ENCODE peak calls at places on chromosomes 5 and 9, in nine cellular contexts. J, D, H, B, U, Q, M, E and O are unnamed samples.

GRCh38 chr5:55665065-55665464 is 47.1 kb downstream of the SLC38A9 start:
- DNase-seq in J (no peak), D (no peak), H (peak), B (no peak), U (no peak), Q (no peak), M (peak), E (no peak), O (peak)

GRCh38 chr5:31559942-31560341 is 27.8 kb downstream of the C5orf22 start:
- DNase-seq in J (no peak), D (no peak), H (no peak), B (no peak), U (no peak), Q (no peak), M (no peak), E (no peak), O (no peak)

GRCh38 chr5:112005533-112005926 is 248.5 kb upstream of the NREP start:
- DNase-seq in J (no peak), D (no peak), H (no peak), B (no peak), U (no peak), Q (peak), M (peak), E (no peak), O (no peak)

GRCh38 chr5:158451983-158452710 is 593.2 kb upstream of the CLINT1 start:
- DNase-seq in J (no peak), D (no peak), H (peak), B (no peak), U (no peak), Q (no peak), M (no peak), E (no peak), O (no peak)

GRCh38 chr9:102072061-102072764 is 333.8 kb upstream of the GRIN3A start:
- DNase-seq in J (no peak), D (no peak), H (no peak), B (no peak), U (no peak), Q (no peak), M (no peak), E (no peak), O (no peak)

GRCh38 chr5:31860726-31861432 is 221.9 kb downstream of the PDZD2 start:
- DNase-seq in J (no peak), D (no peak), H (no peak), B (no peak), U (no peak), Q (no peak), M (no peak), E (no peak), O (no peak)

GRCh38 chr9:134775552-134775951 is 105.1 kb upstream of the FCN2 start:
- DNase-seq in J (no peak), D (no peak), H (no peak), B (no peak), U (peak), Q (peak), M (peak), E (no peak), O (no peak)

GRCh38 chr9:36970007-36970888 is 63.8 kb downstream of the PAX5 start:
- DNase-seq in J (no peak), D (no peak), H (no peak), B (no peak), U (no peak), Q (no peak), M (no peak), E (no peak), O (no peak)

GRCh38 chr5:143496928-143497327 is 93.4 kb upstream of the NR3C1 start:
- DNase-seq in J (no peak), D (no peak), H (no peak), B (no peak), U (no peak), Q (no peak), M (no peak), E (no peak), O (no peak)

GRCh38 chr5:2699231-2699630 is 52.2 kb downstream of the IRX2 start:
- DNase-seq in J (no peak), D (no peak), H (no peak), B (no peak), U (no peak), Q (no peak), M (no peak), E (no peak), O (no peak)

GRCh38 chr9:88826651-88827245 is 164.5 kb upstream of the S1PR3 start:
- DNase-seq in J (no peak), D (no peak), H (no peak), B (no peak), U (no peak), Q (peak), M (peak), E (no peak), O (no peak)

GRCh38 chr5:170169996-170170395 is 62.8 kb upstream of the C5orf58 start:
- DNase-seq in J (no peak), D (no peak), H (no peak), B (no peak), U (no peak), Q (no peak), M (no peak), E (no peak), O (no peak)

GRCh38 chr9:38337706-38338264 is 54.7 kb upstream of the ALDH1B1 start:
- DNase-seq in J (no peak), D (no peak), H (no peak), B (no peak), U (no peak), Q (no peak), M (no peak), E (no peak), O (no peak)

GRCh38 chr9:120971938-120972337 is 45.3 kb upstream of the TRAF1 start:
- DNase-seq in J (no peak), D (no peak), H (no peak), B (no peak), U (no peak), Q (no peak), M (no peak), E (no peak), O (no peak)

GRCh38 chr9:38018230-38018963 is 50.6 kb downstream of the SHB start:
- DNase-seq in J (no peak), D (no peak), H (no peak), B (no peak), U (no peak), Q (no peak), M (no peak), E (no peak), O (no peak)

GRCh38 chr9:84140535-84141101 is 160.0 kb downstream of the RMI1 start:
- DNase-seq in J (no peak), D (peak), H (no peak), B (no peak), U (no peak), Q (peak), M (peak), E (peak), O (no peak)

GRCh38 chr9:113143432-113144227 is 7.2 kb upstream of the SLC31A2 start:
- DNase-seq in J (no peak), D (no peak), H (no peak), B (no peak), U (no peak), Q (no peak), M (no peak), E (no peak), O (no peak)

GRCh38 chr9:97431549-97432143 is 19.8 kb downstream of the TDRD7 start:
- DNase-seq in J (no peak), D (no peak), H (no peak), B (no peak), U (no peak), Q (no peak), M (no peak), E (no peak), O (no peak)

GRCh38 chr5:177309351-177310191 is 2.1 kb downstream of the MXD3 start:
- DNase-seq in J (peak), D (no peak), H (no peak), B (no peak), U (no peak), Q (peak), M (peak), E (peak), O (peak)

GRCh38 chr9:91154686-91155085 is 207.0 kb downstream of the AUH start:
- DNase-seq in J (no peak), D (no peak), H (no peak), B (no peak), U (no peak), Q (no peak), M (no peak), E (no peak), O (no peak)

GRCh38 chr9:94173632-94174031 is 85.5 kb upstream of the ZNF169 start:
- DNase-seq in J (no peak), D (no peak), H (no peak), B (no peak), U (no peak), Q (no peak), M (no peak), E (peak), O (no peak)

GRCh38 chr9:5562806-5563416 is 52.6 kb downstream of the PDCD1LG2 start:
- DNase-seq in J (no peak), D (no peak), H (no peak), B (no peak), U (no peak), Q (no peak), M (no peak), E (no peak), O (no peak)

GRCh38 chr5:16889972-16890519 is 46.0 kb downstream of the MYO10 start:
- DNase-seq in J (no peak), D (no peak), H (no peak), B (no peak), U (no peak), Q (peak), M (peak), E (no peak), O (no peak)

GRCh38 chr5:474826-475661 is 32.1 kb downstream of the EXOC3 start:
- DNase-seq in J (no peak), D (peak), H (no peak), B (peak), U (no peak), Q (no peak), M (peak), E (peak), O (peak)

GRCh38 chr5:14417232-14417730 is 164.3 kb upstream of the OTULINL start:
- DNase-seq in J (no peak), D (no peak), H (no peak), B (no peak), U (no peak), Q (peak), M (peak), E (no peak), O (no peak)

GRCh38 chr5:40432836-40433235 is 246.9 kb upstream of the PTGER4 start:
- DNase-seq in J (no peak), D (no peak), H (no peak), B (no peak), U (no peak), Q (no peak), M (no peak), E (no peak), O (no peak)

GRCh38 chr5:131634666-131634995 is 398 bp downstream of the RAPGEF6 start:
- DNase-seq in J (peak), D (peak), H (peak), B (peak), U (no peak), Q (peak), M (no peak), E (no peak), O (peak)

GRCh38 chr5:96091874-96092273 is 130.2 kb upstream of the ELL2 start:
- DNase-seq in J (no peak), D (no peak), H (no peak), B (no peak), U (no peak), Q (no peak), M (no peak), E (no peak), O (no peak)

GRCh38 chr9:82037126-82037525 is 48.6 kb downstream of the SPATA31D1 start:
- DNase-seq in J (no peak), D (no peak), H (no peak), B (no peak), U (no peak), Q (peak), M (no peak), E (no peak), O (no peak)

GRCh38 chr9:21958833-21959232 is 35.4 kb downstream of the CDKN2A start:
- DNase-seq in J (no peak), D (no peak), H (no peak), B (no peak), U (no peak), Q (no peak), M (no peak), E (no peak), O (no peak)
- H3K4me3 ChIP-seq in J (no peak), D (no peak), H (no peak), B (no peak), U (no peak), Q (no peak), M (no peak), E (no peak), O (no peak)

DNA sequence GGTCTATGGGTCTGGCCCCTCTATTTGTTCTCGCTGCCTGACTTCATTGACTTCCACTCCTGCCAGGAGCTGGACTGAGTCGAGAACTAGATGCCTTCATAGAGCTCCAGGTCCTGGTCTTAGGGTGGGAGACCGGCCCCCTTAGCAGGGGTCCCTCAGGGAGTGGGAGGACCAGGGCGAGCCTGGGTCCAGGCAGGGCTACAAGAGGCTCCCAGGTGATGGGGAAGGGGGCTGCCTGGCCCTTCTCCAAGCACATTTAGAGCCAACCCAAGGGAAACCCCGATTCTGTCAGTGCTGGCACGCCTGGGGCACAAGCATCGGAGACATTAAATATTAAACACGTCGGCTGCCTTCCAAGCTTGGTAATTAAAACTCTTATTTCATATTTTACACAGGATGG is 23.7 kb upstream of the ZBTB43 start:
- DNase-seq in J (no peak), D (no peak), H (no peak), B (no peak), U (no peak), Q (no peak), M (no peak), E (no peak), O (no peak)
- H3K4me3 ChIP-seq in J (no peak), D (no peak), H (peak), B (no peak), U (no peak), Q (no peak), M (no peak), E (no peak), O (no peak)

GRCh38 chr9:130241198-130241535 is 24.4 kb upstream of the HMCN2 start:
- DNase-seq in J (no peak), D (no peak), H (no peak), B (no peak), U (no peak), Q (no peak), M (no peak), E (no peak), O (no peak)

GRCh38 chr9:130240410-130241197 is 25.0 kb upstream of the HMCN2 start:
- DNase-seq in J (peak), D (no peak), H (no peak), B (no peak), U (no peak), Q (peak), M (peak), E (no peak), O (peak)

GRCh38 chr9:130243882-130244170 is 21.7 kb upstream of the HMCN2 start:
- DNase-seq in J (no peak), D (no peak), H (no peak), B (no peak), U (no peak), Q (no peak), M (no peak), E (no peak), O (no peak)

GRCh38 chr9:130243015-130243881 is 22.3 kb upstream of the HMCN2 start:
- DNase-seq in J (peak), D (no peak), H (peak), B (no peak), U (no peak), Q (peak), M (peak), E (peak), O (peak)

DNA sequence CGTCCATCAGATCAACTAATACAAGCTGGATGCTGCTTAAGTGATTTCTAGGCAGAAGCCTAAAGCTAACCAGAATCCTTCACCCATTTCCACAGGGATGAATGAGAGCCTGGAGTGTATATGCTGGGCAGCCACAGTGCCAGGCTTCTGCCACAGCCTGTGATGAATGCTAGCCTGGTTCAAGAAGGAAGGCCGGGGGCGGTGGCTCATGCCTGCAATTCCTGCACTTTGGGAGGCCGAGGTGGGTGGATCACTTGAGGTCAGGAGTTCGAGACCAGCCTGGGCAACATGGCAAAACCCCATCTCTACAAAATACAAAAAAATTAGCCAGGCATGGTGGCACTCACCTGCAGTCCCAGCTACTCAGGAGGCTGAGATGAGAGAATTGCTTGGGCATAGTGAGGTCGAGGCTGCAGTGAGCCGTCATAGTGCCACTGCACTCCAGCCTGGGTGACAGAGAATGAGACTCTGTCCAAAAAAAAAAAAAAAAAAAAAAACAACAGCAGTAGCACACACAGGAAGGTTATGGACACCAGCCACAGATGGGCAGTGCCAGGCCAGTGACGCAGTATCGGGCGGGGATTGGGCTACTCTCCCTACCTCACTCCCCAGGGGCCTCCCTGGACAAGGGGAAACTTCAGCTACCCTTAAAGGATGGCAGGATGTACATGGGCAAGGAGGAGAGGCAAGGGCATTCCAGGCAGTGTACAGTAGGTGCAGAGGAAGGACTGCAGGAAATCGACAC is 23.1 kb upstream of the HMCN2 start:
- DNase-seq in J (no peak), D (no peak), H (no peak), B (no peak), U (no peak), Q (no peak), M (no peak), E (no peak), O (peak)
- H3K4me3 ChIP-seq in J (no peak), D (no peak), H (no peak), B (no peak), U (no peak), Q (no peak), M (no peak), E (no peak), O (no peak)

GRCh38 chr5:77316871-77317661 is 106.6 kb downstream of the PDE8B start:
- DNase-seq in J (no peak), D (no peak), H (no peak), B (no peak), U (no peak), Q (peak), M (no peak), E (no peak), O (peak)
- H3K4me3 ChIP-seq in J (no peak), D (no peak), H (no peak), B (no peak), U (no peak), Q (no peak), M (no peak), E (no peak), O (no peak)

GRCh38 chr5:139655727-139656271 is 7.7 kb downstream of the CXXC5 start:
- DNase-seq in J (peak), D (peak), H (no peak), B (no peak), U (no peak), Q (peak), M (no peak), E (no peak), O (peak)
- H3K4me3 ChIP-seq in J (no peak), D (peak), H (no peak), B (no peak), U (no peak), Q (peak), M (no peak), E (no peak), O (no peak)